ENCODE peak calls at places on chromosomes 7 and 10, in eight cellular contexts. One of them, this sample, is unnamed.
A peak's percentile ranks its signal among the peaks of the same experiment; 100 is the strongest.

GRCh38 chr7:28723336-28723735 is 234.8 kb downstream of the TRIL start:
- DNase-seq in AG10803: no peak
- DNase-seq in naive thymus-derived CD8-positive, alpha-beta T cell: no peak
- DNase-seq in T-helper 2 cell: no peak
- DNase-seq in stimulated activated CD8-positive, alpha-beta memory T cell treated with anti-CD3 and anti-CD28 coated beads, Interleukin-7, amount 100 ng/mL, for 1 hour: no peak
- DNase-seq in T-cell: no peak
- DNase-seq in omental fat pad: no peak
- DNase-seq in GM06990: no peak
- DNase-seq in this sample: no peak

GRCh38 chr7:138527746-138528223 is 67.7 kb downstream of the TRIM24 start:
- DNase-seq in AG10803: no peak
- DNase-seq in naive thymus-derived CD8-positive, alpha-beta T cell: no peak
- DNase-seq in T-helper 2 cell: no peak
- DNase-seq in stimulated activated CD8-positive, alpha-beta memory T cell treated with anti-CD3 and anti-CD28 coated beads, Interleukin-7, amount 100 ng/mL, for 1 hour: no peak
- DNase-seq in T-cell: no peak
- DNase-seq in omental fat pad: no peak
- DNase-seq in GM06990: no peak
- DNase-seq in this sample: no peak

GRCh38 chr7:40303996-40304395 is 169.2 kb downstream of the SUGCT start:
- DNase-seq in AG10803: no peak
- DNase-seq in naive thymus-derived CD8-positive, alpha-beta T cell: no peak
- DNase-seq in T-helper 2 cell: no peak
- DNase-seq in stimulated activated CD8-positive, alpha-beta memory T cell treated with anti-CD3 and anti-CD28 coated beads, Interleukin-7, amount 100 ng/mL, for 1 hour: no peak
- DNase-seq in T-cell: no peak
- DNase-seq in omental fat pad: no peak
- DNase-seq in GM06990: no peak
- DNase-seq in this sample: no peak

GRCh38 chr10:48882881-48883280 is 56.8 kb downstream of the LRRC18 start:
- DNase-seq in AG10803: no peak
- DNase-seq in naive thymus-derived CD8-positive, alpha-beta T cell: no peak
- DNase-seq in T-helper 2 cell: no peak
- DNase-seq in stimulated activated CD8-positive, alpha-beta memory T cell treated with anti-CD3 and anti-CD28 coated beads, Interleukin-7, amount 100 ng/mL, for 1 hour: no peak
- DNase-seq in T-cell: no peak
- DNase-seq in omental fat pad: no peak
- DNase-seq in GM06990: no peak
- DNase-seq in this sample: no peak

GRCh38 chr7:80941206-80941758 is 22.4 kb upstream of the SEMA3C start:
- DNase-seq in AG10803: peak; percentile 86
- DNase-seq in naive thymus-derived CD8-positive, alpha-beta T cell: no peak
- DNase-seq in T-helper 2 cell: no peak
- DNase-seq in stimulated activated CD8-positive, alpha-beta memory T cell treated with anti-CD3 and anti-CD28 coated beads, Interleukin-7, amount 100 ng/mL, for 1 hour: no peak
- DNase-seq in T-cell: no peak
- DNase-seq in omental fat pad: no peak
- DNase-seq in GM06990: no peak
- DNase-seq in this sample: no peak

GRCh38 chr7:139060838-139061237 is 25.0 kb upstream of the ZC3HAV1L start:
- DNase-seq in AG10803: peak; percentile 57
- DNase-seq in naive thymus-derived CD8-positive, alpha-beta T cell: no peak
- DNase-seq in T-helper 2 cell: no peak
- DNase-seq in stimulated activated CD8-positive, alpha-beta memory T cell treated with anti-CD3 and anti-CD28 coated beads, Interleukin-7, amount 100 ng/mL, for 1 hour: no peak
- DNase-seq in T-cell: no peak
- DNase-seq in omental fat pad: no peak
- DNase-seq in GM06990: no peak
- DNase-seq in this sample: no peak

GRCh38 chr7:144384555-144385245 is 18.8 kb downstream of the NOBOX start:
- DNase-seq in AG10803: peak; percentile 13
- DNase-seq in naive thymus-derived CD8-positive, alpha-beta T cell: no peak
- DNase-seq in T-helper 2 cell: no peak
- DNase-seq in stimulated activated CD8-positive, alpha-beta memory T cell treated with anti-CD3 and anti-CD28 coated beads, Interleukin-7, amount 100 ng/mL, for 1 hour: no peak
- DNase-seq in T-cell: no peak
- DNase-seq in omental fat pad: no peak
- DNase-seq in GM06990: peak; percentile 30
- DNase-seq in this sample: no peak

GRCh38 chr10:4475796-4476195 is 350.2 kb upstream of the AKR1E2 start:
- DNase-seq in AG10803: no peak
- DNase-seq in naive thymus-derived CD8-positive, alpha-beta T cell: no peak
- DNase-seq in T-helper 2 cell: no peak
- DNase-seq in stimulated activated CD8-positive, alpha-beta memory T cell treated with anti-CD3 and anti-CD28 coated beads, Interleukin-7, amount 100 ng/mL, for 1 hour: no peak
- DNase-seq in T-cell: no peak
- DNase-seq in omental fat pad: no peak
- DNase-seq in GM06990: no peak
- DNase-seq in this sample: no peak

GRCh38 chr7:33873981-33874750 is 31.2 kb upstream of the BMPER start:
- DNase-seq in AG10803: peak; percentile 93
- DNase-seq in naive thymus-derived CD8-positive, alpha-beta T cell: no peak
- DNase-seq in T-helper 2 cell: no peak
- DNase-seq in stimulated activated CD8-positive, alpha-beta memory T cell treated with anti-CD3 and anti-CD28 coated beads, Interleukin-7, amount 100 ng/mL, for 1 hour: no peak
- DNase-seq in T-cell: no peak
- DNase-seq in omental fat pad: no peak
- DNase-seq in GM06990: no peak
- DNase-seq in this sample: no peak

GRCh38 chr10:118584181-118584954 is 11.1 kb downstream of the PRLHR start:
- DNase-seq in AG10803: peak; percentile 68
- DNase-seq in naive thymus-derived CD8-positive, alpha-beta T cell: no peak
- DNase-seq in T-helper 2 cell: no peak
- DNase-seq in stimulated activated CD8-positive, alpha-beta memory T cell treated with anti-CD3 and anti-CD28 coated beads, Interleukin-7, amount 100 ng/mL, for 1 hour: no peak
- DNase-seq in T-cell: no peak
- DNase-seq in omental fat pad: no peak
- DNase-seq in GM06990: no peak
- DNase-seq in this sample: no peak

GRCh38 chr7:54995166-54995565 is 23.7 kb upstream of the EGFR start:
- DNase-seq in AG10803: no peak
- DNase-seq in naive thymus-derived CD8-positive, alpha-beta T cell: no peak
- DNase-seq in T-helper 2 cell: no peak
- DNase-seq in stimulated activated CD8-positive, alpha-beta memory T cell treated with anti-CD3 and anti-CD28 coated beads, Interleukin-7, amount 100 ng/mL, for 1 hour: no peak
- DNase-seq in T-cell: no peak
- DNase-seq in omental fat pad: no peak
- DNase-seq in GM06990: no peak
- DNase-seq in this sample: no peak

GRCh38 chr10:104642311-104643022 is 1.4 kb downstream of the SORCS3 start:
- DNase-seq in AG10803: no peak
- DNase-seq in naive thymus-derived CD8-positive, alpha-beta T cell: no peak
- DNase-seq in T-helper 2 cell: no peak
- DNase-seq in stimulated activated CD8-positive, alpha-beta memory T cell treated with anti-CD3 and anti-CD28 coated beads, Interleukin-7, amount 100 ng/mL, for 1 hour: no peak
- DNase-seq in T-cell: no peak
- DNase-seq in omental fat pad: no peak
- DNase-seq in GM06990: no peak
- DNase-seq in this sample: no peak

GRCh38 chr7:111006691-111007090 is 84.2 kb upstream of the LRRN3 start:
- DNase-seq in AG10803: peak; percentile 46
- DNase-seq in naive thymus-derived CD8-positive, alpha-beta T cell: no peak
- DNase-seq in T-helper 2 cell: no peak
- DNase-seq in stimulated activated CD8-positive, alpha-beta memory T cell treated with anti-CD3 and anti-CD28 coated beads, Interleukin-7, amount 100 ng/mL, for 1 hour: no peak
- DNase-seq in T-cell: no peak
- DNase-seq in omental fat pad: no peak
- DNase-seq in GM06990: no peak
- DNase-seq in this sample: no peak

GRCh38 chr10:103823706-103824272 is 31.6 kb downstream of the SH3PXD2A start:
- DNase-seq in AG10803: no peak
- DNase-seq in naive thymus-derived CD8-positive, alpha-beta T cell: no peak
- DNase-seq in T-helper 2 cell: no peak
- DNase-seq in stimulated activated CD8-positive, alpha-beta memory T cell treated with anti-CD3 and anti-CD28 coated beads, Interleukin-7, amount 100 ng/mL, for 1 hour: no peak
- DNase-seq in T-cell: no peak
- DNase-seq in omental fat pad: no peak
- DNase-seq in GM06990: no peak
- DNase-seq in this sample: no peak

GRCh38 chr7:87505122-87505521 is 29.6 kb upstream of the ABCB4 start:
- DNase-seq in AG10803: no peak
- DNase-seq in naive thymus-derived CD8-positive, alpha-beta T cell: no peak
- DNase-seq in T-helper 2 cell: no peak
- DNase-seq in stimulated activated CD8-positive, alpha-beta memory T cell treated with anti-CD3 and anti-CD28 coated beads, Interleukin-7, amount 100 ng/mL, for 1 hour: no peak
- DNase-seq in T-cell: no peak
- DNase-seq in omental fat pad: no peak
- DNase-seq in GM06990: no peak
- DNase-seq in this sample: no peak

GRCh38 chr7:77765906-77766800 is 32.1 kb downstream of the TMEM60 start:
- DNase-seq in AG10803: peak; percentile 58
- DNase-seq in naive thymus-derived CD8-positive, alpha-beta T cell: no peak
- DNase-seq in T-helper 2 cell: no peak
- DNase-seq in stimulated activated CD8-positive, alpha-beta memory T cell treated with anti-CD3 and anti-CD28 coated beads, Interleukin-7, amount 100 ng/mL, for 1 hour: no peak
- DNase-seq in T-cell: no peak
- DNase-seq in omental fat pad: no peak
- DNase-seq in GM06990: no peak
- DNase-seq in this sample: no peak

GRCh38 chr10:30984563-30985328 is 46.9 kb downstream of the ZNF438 start:
- DNase-seq in AG10803: peak; percentile 79
- DNase-seq in naive thymus-derived CD8-positive, alpha-beta T cell: no peak
- DNase-seq in T-helper 2 cell: no peak
- DNase-seq in stimulated activated CD8-positive, alpha-beta memory T cell treated with anti-CD3 and anti-CD28 coated beads, Interleukin-7, amount 100 ng/mL, for 1 hour: no peak
- DNase-seq in T-cell: no peak
- DNase-seq in omental fat pad: no peak
- DNase-seq in GM06990: no peak
- DNase-seq in this sample: no peak

GRCh38 chr10:129033790-129034272 is 433.2 kb upstream of the MGMT start:
- DNase-seq in AG10803: no peak
- DNase-seq in naive thymus-derived CD8-positive, alpha-beta T cell: no peak
- DNase-seq in T-helper 2 cell: no peak
- DNase-seq in stimulated activated CD8-positive, alpha-beta memory T cell treated with anti-CD3 and anti-CD28 coated beads, Interleukin-7, amount 100 ng/mL, for 1 hour: no peak
- DNase-seq in T-cell: no peak
- DNase-seq in omental fat pad: no peak
- DNase-seq in GM06990: no peak
- DNase-seq in this sample: no peak

GRCh38 chr7:156616269-156617202 is 24.0 kb upstream of the RNF32 start:
- DNase-seq in AG10803: no peak
- DNase-seq in naive thymus-derived CD8-positive, alpha-beta T cell: no peak
- DNase-seq in T-helper 2 cell: no peak
- DNase-seq in stimulated activated CD8-positive, alpha-beta memory T cell treated with anti-CD3 and anti-CD28 coated beads, Interleukin-7, amount 100 ng/mL, for 1 hour: no peak
- DNase-seq in T-cell: no peak
- DNase-seq in omental fat pad: no peak
- DNase-seq in GM06990: no peak
- DNase-seq in this sample: no peak

GRCh38 chr10:132696728-132697567 is 89.0 kb downstream of the NKX6-2 start:
- DNase-seq in AG10803: no peak
- DNase-seq in naive thymus-derived CD8-positive, alpha-beta T cell: no peak
- DNase-seq in T-helper 2 cell: no peak
- DNase-seq in stimulated activated CD8-positive, alpha-beta memory T cell treated with anti-CD3 and anti-CD28 coated beads, Interleukin-7, amount 100 ng/mL, for 1 hour: no peak
- DNase-seq in T-cell: no peak
- DNase-seq in omental fat pad: no peak
- DNase-seq in GM06990: no peak
- DNase-seq in this sample: no peak

GRCh38 chr7:1689356-1689755 is 19.3 kb downstream of the ELFN1 start:
- DNase-seq in AG10803: no peak
- DNase-seq in naive thymus-derived CD8-positive, alpha-beta T cell: no peak
- DNase-seq in T-helper 2 cell: no peak
- DNase-seq in stimulated activated CD8-positive, alpha-beta memory T cell treated with anti-CD3 and anti-CD28 coated beads, Interleukin-7, amount 100 ng/mL, for 1 hour: no peak
- DNase-seq in T-cell: no peak
- DNase-seq in omental fat pad: no peak
- DNase-seq in GM06990: no peak
- DNase-seq in this sample: no peak

GRCh38 chr10:36030516-36030915 is 388.4 kb upstream of the FZD8 start:
- DNase-seq in AG10803: no peak
- DNase-seq in naive thymus-derived CD8-positive, alpha-beta T cell: no peak
- DNase-seq in T-helper 2 cell: no peak
- DNase-seq in stimulated activated CD8-positive, alpha-beta memory T cell treated with anti-CD3 and anti-CD28 coated beads, Interleukin-7, amount 100 ng/mL, for 1 hour: no peak
- DNase-seq in T-cell: no peak
- DNase-seq in omental fat pad: no peak
- DNase-seq in GM06990: no peak
- DNase-seq in this sample: no peak

GRCh38 chr7:105906169-105906568 is 29.8 kb upstream of the ATXN7L1 start:
- DNase-seq in AG10803: no peak
- DNase-seq in naive thymus-derived CD8-positive, alpha-beta T cell: no peak
- DNase-seq in T-helper 2 cell: no peak
- DNase-seq in stimulated activated CD8-positive, alpha-beta memory T cell treated with anti-CD3 and anti-CD28 coated beads, Interleukin-7, amount 100 ng/mL, for 1 hour: no peak
- DNase-seq in T-cell: no peak
- DNase-seq in omental fat pad: no peak
- DNase-seq in GM06990: no peak
- DNase-seq in this sample: no peak

GRCh38 chr7:25456467-25457171 is 228.3 kb upstream of the NPVF start:
- DNase-seq in AG10803: no peak
- DNase-seq in naive thymus-derived CD8-positive, alpha-beta T cell: no peak
- DNase-seq in T-helper 2 cell: no peak
- DNase-seq in stimulated activated CD8-positive, alpha-beta memory T cell treated with anti-CD3 and anti-CD28 coated beads, Interleukin-7, amount 100 ng/mL, for 1 hour: no peak
- DNase-seq in T-cell: no peak
- DNase-seq in omental fat pad: no peak
- DNase-seq in GM06990: no peak
- DNase-seq in this sample: no peak

GRCh38 chr10:35921866-35922265 is 279.8 kb upstream of the FZD8 start:
- DNase-seq in AG10803: no peak
- DNase-seq in naive thymus-derived CD8-positive, alpha-beta T cell: no peak
- DNase-seq in T-helper 2 cell: no peak
- DNase-seq in stimulated activated CD8-positive, alpha-beta memory T cell treated with anti-CD3 and anti-CD28 coated beads, Interleukin-7, amount 100 ng/mL, for 1 hour: no peak
- DNase-seq in T-cell: no peak
- DNase-seq in omental fat pad: no peak
- DNase-seq in GM06990: no peak
- DNase-seq in this sample: no peak

GRCh38 chr7:95684037-95684436 is 87.7 kb upstream of the PDK4 start:
- DNase-seq in AG10803: peak; percentile 47
- DNase-seq in naive thymus-derived CD8-positive, alpha-beta T cell: no peak
- DNase-seq in T-helper 2 cell: no peak
- DNase-seq in stimulated activated CD8-positive, alpha-beta memory T cell treated with anti-CD3 and anti-CD28 coated beads, Interleukin-7, amount 100 ng/mL, for 1 hour: no peak
- DNase-seq in T-cell: no peak
- DNase-seq in omental fat pad: no peak
- DNase-seq in GM06990: no peak
- DNase-seq in this sample: no peak

GRCh38 chr7:85587777-85588176 is 400.9 kb upstream of the SEMA3D start:
- DNase-seq in AG10803: no peak
- DNase-seq in naive thymus-derived CD8-positive, alpha-beta T cell: no peak
- DNase-seq in T-helper 2 cell: no peak
- DNase-seq in stimulated activated CD8-positive, alpha-beta memory T cell treated with anti-CD3 and anti-CD28 coated beads, Interleukin-7, amount 100 ng/mL, for 1 hour: no peak
- DNase-seq in T-cell: no peak
- DNase-seq in omental fat pad: no peak
- DNase-seq in GM06990: no peak
- DNase-seq in this sample: no peak

GRCh38 chr7:30594055-30594539 is 581 bp upstream of the GARS1 start:
- DNase-seq in AG10803: peak; percentile 40
- DNase-seq in naive thymus-derived CD8-positive, alpha-beta T cell: no peak
- DNase-seq in T-helper 2 cell: peak; percentile 7
- DNase-seq in stimulated activated CD8-positive, alpha-beta memory T cell treated with anti-CD3 and anti-CD28 coated beads, Interleukin-7, amount 100 ng/mL, for 1 hour: peak; percentile 4
- DNase-seq in T-cell: no peak
- DNase-seq in omental fat pad: no peak
- DNase-seq in GM06990: peak; percentile 54
- DNase-seq in this sample: no peak

GRCh38 chr7:4014649-4015048 is 667.4 kb upstream of the FOXK1 start:
- DNase-seq in AG10803: no peak
- DNase-seq in naive thymus-derived CD8-positive, alpha-beta T cell: no peak
- DNase-seq in T-helper 2 cell: no peak
- DNase-seq in stimulated activated CD8-positive, alpha-beta memory T cell treated with anti-CD3 and anti-CD28 coated beads, Interleukin-7, amount 100 ng/mL, for 1 hour: no peak
- DNase-seq in T-cell: no peak
- DNase-seq in omental fat pad: no peak
- DNase-seq in GM06990: no peak
- DNase-seq in this sample: no peak

GRCh38 chr10:21993360-21994001 is 10.0 kb downstream of the DNAJC1 start:
- DNase-seq in AG10803: peak; percentile 31
- DNase-seq in naive thymus-derived CD8-positive, alpha-beta T cell: no peak
- DNase-seq in T-helper 2 cell: no peak
- DNase-seq in stimulated activated CD8-positive, alpha-beta memory T cell treated with anti-CD3 and anti-CD28 coated beads, Interleukin-7, amount 100 ng/mL, for 1 hour: no peak
- DNase-seq in T-cell: no peak
- DNase-seq in omental fat pad: no peak
- DNase-seq in GM06990: peak; percentile 12
- DNase-seq in this sample: no peak

GRCh38 chr7:4751398-4751947 is 23.9 kb upstream of the AP5Z1 start:
- DNase-seq in AG10803: no peak
- DNase-seq in naive thymus-derived CD8-positive, alpha-beta T cell: no peak
- DNase-seq in T-helper 2 cell: no peak
- DNase-seq in stimulated activated CD8-positive, alpha-beta memory T cell treated with anti-CD3 and anti-CD28 coated beads, Interleukin-7, amount 100 ng/mL, for 1 hour: no peak
- DNase-seq in T-cell: no peak
- DNase-seq in omental fat pad: no peak
- DNase-seq in GM06990: no peak
- DNase-seq in this sample: no peak

GRCh38 chr10:70672993-70673928 is 955 bp downstream of the ADAMTS14 start:
- DNase-seq in AG10803: peak; percentile 93
- DNase-seq in naive thymus-derived CD8-positive, alpha-beta T cell: no peak
- DNase-seq in T-helper 2 cell: no peak
- DNase-seq in stimulated activated CD8-positive, alpha-beta memory T cell treated with anti-CD3 and anti-CD28 coated beads, Interleukin-7, amount 100 ng/mL, for 1 hour: no peak
- DNase-seq in T-cell: no peak
- DNase-seq in omental fat pad: no peak
- DNase-seq in GM06990: no peak
- DNase-seq in this sample: no peak

GRCh38 chr10:18469125-18469524 is 182.3 kb downstream of the NSUN6 start:
- DNase-seq in AG10803: no peak
- DNase-seq in naive thymus-derived CD8-positive, alpha-beta T cell: no peak
- DNase-seq in T-helper 2 cell: no peak
- DNase-seq in stimulated activated CD8-positive, alpha-beta memory T cell treated with anti-CD3 and anti-CD28 coated beads, Interleukin-7, amount 100 ng/mL, for 1 hour: no peak
- DNase-seq in T-cell: no peak
- DNase-seq in omental fat pad: no peak
- DNase-seq in GM06990: no peak
- DNase-seq in this sample: no peak

GRCh38 chr10:129851941-129852650 is 112.0 kb downstream of the EBF3 start:
- DNase-seq in AG10803: no peak
- DNase-seq in naive thymus-derived CD8-positive, alpha-beta T cell: no peak
- DNase-seq in T-helper 2 cell: no peak
- DNase-seq in stimulated activated CD8-positive, alpha-beta memory T cell treated with anti-CD3 and anti-CD28 coated beads, Interleukin-7, amount 100 ng/mL, for 1 hour: no peak
- DNase-seq in T-cell: no peak
- DNase-seq in omental fat pad: no peak
- DNase-seq in GM06990: no peak
- DNase-seq in this sample: no peak